ENCODE peak calls at places on chromosomes 13 and 19, in six cellular contexts. K is suprapubic skin, I is K562, H is transverse colon, W is sigmoid colon, U is SK-N-SH. S is an unnamed sample. For H3K9me3, the result is how much of the 10 kb centered on the place peaks cover.

GRCh38 chr19:33395561-33396550 is 22.3 kb downstream of the CEBPG start:
- DNase-seq in W (peak), U (peak), K (no peak), I (no peak), H (no peak), S (peak)

GRCh38 chr13:46672338-46673090 is 119.5 kb downstream of the LRCH1 start:
- DNase-seq in H (no peak), K (no peak), U (no peak), I (no peak), W (no peak), S (no peak)

GRCh38 chr13:69109891-69110525 is 997.6 kb upstream of the ATXN8OS start:
- DNase-seq in U (no peak), W (no peak), K (no peak), H (no peak), I (no peak), S (no peak)

GRCh38 chr13:98473792-98474153 is 103.1 kb downstream of the STK24 start:
- DNase-seq in W (no peak), K (no peak), I (no peak), U (no peak), H (no peak), S (no peak)

GRCh38 chr19:34351382-34351802 is 13.6 kb upstream of the GPI start:
- DNase-seq in H (no peak), W (no peak), I (no peak), U (no peak), K (no peak), S (peak)

GRCh38 chr19:40530091-40530901 is 46.4 kb upstream of the SHKBP1 start:
- DNase-seq in H (no peak), I (peak), W (no peak), U (peak), K (no peak), S (no peak)

GRCh38 chr19:39320948-39321831 is 527 bp upstream of the LRFN1 start:
- DNase-seq in K (no peak), I (no peak), U (peak), H (no peak), W (no peak), S (no peak)

GRCh38 chr19:38402967-38403674 is at the start of gene FAM98C:
- DNase-seq in U (peak), W (peak), K (peak), H (peak), I (peak), S (peak)

GRCh38 chr19:38838986-38839761 is 7.6 kb upstream of the ECH1 start:
- DNase-seq in I (no peak), W (no peak), H (no peak), U (no peak), K (no peak), S (no peak)

GRCh38 chr13:93867481-93867880 is 612.0 kb downstream of the DCT start:
- DNase-seq in U (no peak), W (no peak), K (no peak), H (no peak), I (no peak), S (no peak)

GRCh38 chr19:11420429-11420893 is 1.3 kb upstream of the RGL3 start:
- DNase-seq in I (no peak), U (no peak), W (peak), K (no peak), H (no peak), S (no peak)

GRCh38 chr19:42253245-42254082 is 1.5 kb downstream of the ERF start:
- DNase-seq in K (peak), U (peak), I (peak), H (peak), W (peak), S (peak)

GRCh38 chr13:111897178-111897845 is 169.6 kb upstream of the SOX1 start:
- DNase-seq in I (no peak), W (peak), U (no peak), H (no peak), K (peak), S (no peak)

GRCh38 chr13:74251778-74252519 is 117.7 kb upstream of the KLF12 start:
- DNase-seq in U (no peak), H (no peak), I (no peak), W (no peak), K (no peak), S (no peak)

GRCh38 chr19:49071860-49072547 is 495 bp downstream of the KCNA7 start:
- DNase-seq in K (no peak), I (peak), U (peak), W (no peak), H (no peak), S (no peak)

GRCh38 chr13:113062691-113063090 is 42.9 kb upstream of the F7 start:
- DNase-seq in K (peak), H (no peak), I (no peak), W (peak), U (no peak), S (no peak)

GRCh38 chr13:20446405-20446804 is 79.3 kb downstream of the CRYL1 start:
- DNase-seq in K (no peak), I (no peak), W (no peak), U (no peak), H (no peak), S (no peak)

GRCh38 chr13:26929971-26930730 is 169.6 kb upstream of the GPR12 start:
- DNase-seq in H (peak), K (no peak), W (peak), U (peak), I (peak), S (peak)

GRCh38 chr19:40600086-40600917 is 867 bp upstream of the LTBP4 start:
- DNase-seq in U (no peak), W (peak), H (no peak), K (no peak), I (no peak), S (no peak)

GRCh38 chr13:26074706-26075105 is 22.9 kb upstream of the SHISA2 start:
- DNase-seq in I (no peak), W (no peak), H (no peak), K (no peak), U (no peak), S (no peak)

GRCh38 chr19:56720281-56720680 is 48.7 kb upstream of the ZNF835 start:
- DNase-seq in K (no peak), W (no peak), I (no peak), U (peak), H (no peak), S (no peak)

GRCh38 chr19:1418494-1418775 is 11.0 kb downstream of the DAZAP1 start:
- DNase-seq in U (no peak), W (no peak), H (no peak), I (no peak), K (no peak), S (no peak)

GRCh38 chr19:39643591-39643990 is 12.1 kb upstream of the LGALS16 start:
- DNase-seq in W (no peak), H (no peak), I (no peak), U (no peak), K (no peak), S (no peak)

GRCh38 chr13:114115191-114115671 is 17.2 kb downstream of the RASA3 start:
- DNase-seq in I (peak), H (peak), W (peak), U (no peak), K (peak), S (peak)

GRCh38 chr19:5498817-5499535 is 43.8 kb downstream of the ZNRF4 start:
- DNase-seq in H (no peak), I (no peak), W (no peak), U (no peak), K (no peak), S (no peak)

GRCh38 chr13:93847162-93847561 is 620.6 kb downstream of the GPC6 start:
- DNase-seq in I (no peak), U (no peak), H (no peak), K (no peak), W (no peak), S (no peak)

GRCh38 chr13:40813662-40814454 is 24.4 kb downstream of the SLC25A15 start:
- DNase-seq in H (no peak), W (no peak), I (no peak), U (peak), K (no peak), S (no peak)

GRCh38 chr13:48595330-48596127 is 58.2 kb upstream of the CYSLTR2 start:
- DNase-seq in H (peak), U (peak), W (peak), K (no peak), I (peak), S (peak)

GRCh38 chr13:52162279-52163101 is 3.1 kb upstream of the NEK3 start:
- DNase-seq in W (no peak), I (no peak), H (no peak), U (no peak), K (no peak), S (no peak)

GRCh38 chr13:73657821-73658540 is 476.2 kb downstream of the KLF12 start:
- DNase-seq in U (no peak), W (no peak), K (peak), H (no peak), I (no peak), S (no peak)

GRCh38 chr19:23263396-23263795 is 13.2 kb upstream of the ZNF724 start:
- DNase-seq in U (no peak), W (no peak), K (peak), H (no peak), I (no peak), S (no peak)
- TF ChIP-seq POLR2AphosphoS5 in U (no peak), W (no peak), K (no peak), H (no peak), I (no peak), S (no peak)

GRCh38 chr19:53068199-53068598 is 23.7 kb downstream of the ERVV-2 start:
- DNase-seq in H (no peak), W (no peak), K (no peak), U (no peak), I (no peak), S (no peak)
- H3K9me3 ChIP-seq in H (half or more), W (half or more), K (half or more), U (under half), I (under half), S (half or more)

DNA sequence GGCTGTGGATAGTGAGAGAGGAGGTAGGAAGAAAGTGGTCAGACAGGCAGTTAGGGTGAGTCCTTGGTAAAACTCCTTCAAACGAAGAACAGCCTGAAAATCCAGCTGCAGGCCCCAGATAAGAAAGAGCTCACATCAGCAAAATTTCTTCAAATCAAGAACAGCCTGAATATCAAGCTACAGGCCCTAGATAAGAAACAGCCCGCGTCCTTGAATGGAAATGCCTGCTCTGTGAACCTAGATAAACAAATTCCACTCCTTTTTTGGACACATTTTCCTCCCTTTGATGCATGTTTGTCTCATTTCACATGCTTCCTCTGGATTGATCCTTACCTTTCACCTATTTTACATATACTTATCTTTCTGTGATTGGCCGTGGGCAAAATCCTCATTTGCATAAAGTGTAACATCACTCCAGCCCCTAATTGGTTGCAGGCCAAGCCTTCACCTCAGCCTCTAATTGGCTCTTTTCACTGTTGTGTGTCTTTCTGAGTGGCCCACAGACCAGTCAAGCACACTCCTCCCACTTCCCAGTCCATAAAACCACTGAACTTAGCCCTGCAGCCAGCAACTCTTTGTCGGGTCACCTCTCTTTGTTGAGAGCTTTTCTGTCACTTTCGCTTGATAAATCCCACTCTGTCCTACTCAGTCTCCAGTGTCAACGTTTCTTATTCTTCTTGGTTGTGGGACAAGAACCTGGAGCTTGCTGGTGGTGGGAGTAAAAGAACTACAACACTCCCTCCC is 6.0 kb upstream of the SULT2A1 start:
- DNase-seq in K (no peak), H (no peak), W (peak), U (no peak), I (peak), S (peak)
- TF ChIP-seq EP300 in K (no peak), H (no peak), W (no peak), U (no peak), I (peak), S (no peak)

GRCh38 chr13:30818323-30818960 is 83.1 kb downstream of the ALOX5AP start:
- DNase-seq in I (no peak), U (no peak), W (peak), K (no peak), H (no peak), S (no peak)
- TF ChIP-seq POLR2AphosphoS5 in I (no peak), U (no peak), W (peak), K (no peak), H (no peak), S (no peak)

DNA sequence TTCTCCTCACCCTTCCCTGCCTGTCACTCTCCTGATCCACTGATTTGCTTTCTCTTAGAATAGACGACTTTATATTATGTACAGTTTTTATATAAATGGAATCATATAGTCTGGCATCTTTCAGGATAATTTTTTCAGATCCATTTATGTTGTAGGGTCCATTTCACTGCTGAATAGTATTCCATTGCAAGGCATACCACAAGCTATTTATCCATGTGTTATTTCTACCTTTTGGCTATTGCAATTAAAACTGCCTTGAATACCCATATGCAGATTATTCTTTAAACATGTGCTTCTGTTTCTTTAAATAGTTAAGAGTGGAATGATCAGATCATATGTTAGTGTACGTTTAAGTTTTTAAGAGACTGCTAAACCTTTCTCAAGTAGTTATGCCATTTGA is 17.8 kb upstream of the ZNF177 start:
- DNase-seq in W (no peak), K (no peak), H (no peak), I (no peak), U (no peak), S (no peak)
- H3K9me3 ChIP-seq in W (half or more), K (half or more), H (half or more), I (under half), U (half or more), S (half or more)

DNA sequence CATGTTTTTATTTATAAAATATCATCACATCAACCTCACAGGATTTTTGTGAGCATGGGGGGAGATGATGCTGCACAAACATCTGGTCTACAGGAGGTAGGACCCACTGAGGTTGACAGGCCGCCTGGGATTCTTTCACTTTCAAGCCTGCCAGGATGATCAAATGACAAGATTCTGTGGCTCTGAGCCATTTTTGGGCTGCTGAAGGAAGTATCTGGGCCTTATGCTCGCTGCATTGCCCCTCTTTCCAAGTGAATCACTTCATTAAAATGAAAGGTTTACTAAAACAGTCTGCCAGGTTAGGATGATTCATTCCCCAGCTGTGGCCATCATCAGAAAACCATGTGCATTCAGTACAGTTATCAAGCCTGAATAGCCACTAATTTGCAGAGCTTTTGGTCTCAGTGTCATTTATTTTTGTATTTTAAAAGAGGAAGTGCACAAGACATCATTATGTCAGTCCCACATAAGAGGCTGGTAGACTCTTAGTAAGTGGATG is 34.4 kb downstream of the STARD13 start:
- DNase-seq in H (no peak), I (no peak), U (peak), W (peak), K (no peak), S (no peak)
- TF ChIP-seq EP300 in H (no peak), I (no peak), U (peak), W (no peak), K (no peak), S (no peak)

GRCh38 chr19:18683109-18683954 is at the start of gene CRTC1:
- DNase-seq in W (peak), K (peak), U (peak), H (peak), I (peak), S (peak)
- TF ChIP-seq POLR2AphosphoS5 in W (peak), K (no peak), U (peak), H (peak), I (no peak), S (no peak)

GRCh38 chr19:54534156-54534555 is 31.5 kb downstream of the LAIR2 start:
- DNase-seq in U (no peak), W (no peak), K (no peak), I (no peak), H (no peak), S (no peak)

GRCh38 chr19:54533476-54533875 is 30.8 kb downstream of the LAIR2 start:
- DNase-seq in I (no peak), U (no peak), W (no peak), K (no peak), H (no peak), S (no peak)

GRCh38 chr19:54530866-54531265 is 28.2 kb downstream of the LAIR2 start:
- DNase-seq in K (no peak), U (no peak), H (no peak), W (no peak), I (no peak), S (no peak)

GRCh38 chr19:54535601-54536000 is 33.0 kb downstream of the LAIR2 start:
- DNase-seq in W (no peak), H (no peak), U (no peak), K (no peak), I (no peak), S (no peak)

GRCh38 chr19:54532528-54532927 is 29.9 kb downstream of the LAIR2 start:
- DNase-seq in H (no peak), U (no peak), W (no peak), I (no peak), K (no peak), S (no peak)
- H3K9me3 ChIP-seq in H (under half), U (under half), W (under half), I (under half), K (under half), S (under half)

DNA sequence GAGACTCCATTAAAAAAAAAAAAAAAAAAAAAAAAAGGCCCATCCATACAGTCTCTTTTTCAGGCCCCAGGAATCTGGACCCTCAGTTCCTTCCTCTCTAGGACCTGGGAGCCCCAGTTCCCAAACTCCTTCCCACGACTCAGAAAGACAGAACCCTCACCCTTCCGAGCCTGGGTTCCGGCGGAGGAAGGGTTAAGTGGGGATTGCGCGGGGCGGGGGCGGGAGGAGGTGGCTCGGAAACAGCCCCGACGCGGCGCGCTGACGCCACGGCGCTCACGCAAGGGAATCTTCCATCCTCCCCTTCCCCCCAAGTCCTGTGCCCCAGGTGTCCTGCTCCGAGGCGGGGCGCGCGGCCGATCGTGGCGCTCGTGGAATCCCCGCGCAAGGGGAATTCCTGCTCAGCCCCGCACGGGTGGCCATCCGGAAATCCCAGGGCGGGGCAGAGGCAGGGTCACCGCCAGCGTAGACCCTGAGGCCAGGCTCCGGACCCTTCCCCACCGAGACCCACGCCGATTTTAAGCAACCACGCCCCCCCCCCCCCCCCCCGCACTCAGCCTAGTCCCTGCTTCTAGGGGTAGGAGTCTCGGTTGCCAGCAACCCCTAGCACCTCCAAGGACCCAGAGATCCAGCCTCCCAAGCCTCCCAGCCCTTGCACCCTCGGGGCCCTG is 659 bp downstream of the NFKBID start:
- DNase-seq in K (peak), W (peak), H (peak), U (peak), I (peak), S (peak)
- TF ChIP-seq EP300 in K (no peak), W (peak), H (no peak), U (no peak), I (peak), S (no peak)

GRCh38 chr19:3572855-3573161 is at the start of gene HMG20B:
- DNase-seq in I (no peak), H (no peak), W (no peak), U (no peak), K (no peak), S (no peak)

GRCh38 chr19:3573858-3574637 is 1.3 kb downstream of the HMG20B start:
- DNase-seq in U (peak), I (peak), K (peak), W (peak), H (peak), S (peak)

GRCh38 chr19:3573162-3573857 is 566 bp downstream of the HMG20B start:
- DNase-seq in U (no peak), I (no peak), H (no peak), W (peak), K (no peak), S (peak)

GRCh38 chr19:3570619-3571018 is 2.1 kb upstream of the HMG20B start:
- DNase-seq in H (no peak), K (no peak), U (no peak), I (no peak), W (no peak), S (no peak)

DNA sequence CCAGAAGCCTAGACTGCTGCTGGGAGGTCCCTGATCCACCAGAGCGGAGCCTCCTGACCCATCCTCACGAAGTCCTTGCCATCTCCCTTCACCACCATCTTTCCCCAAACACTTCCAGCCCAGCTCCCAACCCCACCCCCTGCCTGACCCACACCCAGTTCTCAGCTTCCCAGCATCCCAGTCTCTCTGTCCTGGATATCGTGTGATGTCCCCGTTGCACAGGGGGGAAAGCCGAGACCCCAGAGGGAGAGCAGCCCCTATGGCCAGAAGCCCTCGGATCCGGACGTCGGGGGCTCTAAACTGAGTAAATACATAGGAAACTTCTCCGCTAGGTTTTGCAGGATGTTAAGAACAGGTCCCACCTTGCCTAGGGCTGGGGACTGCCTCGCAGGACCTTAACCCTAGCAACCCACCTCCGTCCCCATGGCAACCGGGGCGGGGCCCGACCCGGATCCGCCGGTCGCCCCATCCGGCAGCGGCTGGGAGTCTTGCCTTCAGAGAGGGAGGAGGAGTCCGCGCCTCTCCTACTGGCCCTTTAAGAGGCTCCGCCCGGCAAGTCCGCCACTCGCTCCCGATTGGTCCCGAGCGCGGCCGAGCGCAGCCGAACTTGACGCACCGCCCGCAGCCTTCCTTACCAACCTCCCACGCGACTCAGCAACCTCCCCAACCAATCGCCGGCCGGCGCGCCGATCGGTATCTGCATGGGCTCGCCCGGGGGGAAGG is 451 bp upstream of the HMG20B start:
- DNase-seq in U (peak), K (peak), I (peak), W (peak), H (peak), S (peak)
- TF ChIP-seq POLR2AphosphoS5 in U (no peak), K (no peak), I (no peak), W (no peak), H (no peak), S (peak)